ENCODE peak calls at places on chromosomes 5 and 9, in seven cellular contexts. V is fibroblast of the aortic adventitia; P is lung; W is bronchial epithelial cell; B is CD8-positive, alpha-beta T cell; N is cardiac fibroblast; Q is GM10248. S is an unnamed sample.

GRCh38 chr9:12906646-12907045 is 131.8 kb downstream of the LURAP1L start:
- DNase-seq in V (no peak), W (no peak), P (no peak), B (no peak), N (no peak), Q (no peak), S (no peak)

GRCh38 chr9:133421615-133422542 is at the start of gene ADAMTS13:
- DNase-seq in B (no peak), W (peak), V (no peak), N (peak), Q (peak), P (no peak), S (no peak)

GRCh38 chr9:137095664-137096517 is 9.1 kb downstream of the MAN1B1 start:
- DNase-seq in V (no peak), W (no peak), B (peak), Q (peak), P (no peak), N (no peak), S (peak)

GRCh38 chr5:159316519-159317383 is 13.5 kb downstream of the IL12B start:
- DNase-seq in N (peak), V (peak), B (peak), Q (peak), W (peak), P (no peak), S (no peak)

GRCh38 chr5:125117556-125117955 is 371.1 kb upstream of the ZNF608 start:
- DNase-seq in N (no peak), V (no peak), P (no peak), B (no peak), Q (no peak), W (no peak), S (no peak)

GRCh38 chr5:16894236-16895057 is 41.6 kb downstream of the MYO10 start:
- DNase-seq in N (peak), W (peak), B (no peak), Q (no peak), P (no peak), V (peak), S (no peak)

GRCh38 chr5:123389794-123390193 is 33.4 kb downstream of the CEP120 start:
- DNase-seq in Q (no peak), V (no peak), P (no peak), W (no peak), N (no peak), B (no peak), S (no peak)

GRCh38 chr5:91146905-91147600 is 236.1 kb downstream of the ARRDC3 start:
- DNase-seq in B (no peak), Q (no peak), V (no peak), W (peak), N (no peak), P (no peak), S (no peak)

GRCh38 chr5:82806513-82806912 is 270.7 kb downstream of the TMEM167A start:
- DNase-seq in P (no peak), N (peak), W (peak), V (peak), B (no peak), Q (no peak), S (no peak)

GRCh38 chr5:38872826-38873225 is 27.0 kb downstream of the OSMR start:
- DNase-seq in N (no peak), P (no peak), V (no peak), W (peak), B (no peak), Q (no peak), S (no peak)

GRCh38 chr9:123063172-123063508 is 29.7 kb downstream of the GPR21 start:
- DNase-seq in B (no peak), W (no peak), V (peak), P (no peak), N (peak), Q (no peak), S (no peak)

GRCh38 chr5:116763987-116764866 is 189.6 kb upstream of the SEMA6A start:
- DNase-seq in P (no peak), N (no peak), Q (peak), V (no peak), B (no peak), W (peak), S (no peak)

GRCh38 chr9:112969730-112970129 is 42.3 kb downstream of the ZNF883 start:
- DNase-seq in P (no peak), B (no peak), W (no peak), V (no peak), Q (no peak), N (no peak), S (no peak)

GRCh38 chr9:25654417-25654816 is 23.8 kb downstream of the TUSC1 start:
- DNase-seq in W (no peak), B (no peak), Q (no peak), P (no peak), N (no peak), V (no peak), S (no peak)

GRCh38 chr5:177430146-177430951 is 3.9 kb downstream of the GRK6 start:
- DNase-seq in N (no peak), P (no peak), B (no peak), V (no peak), Q (peak), W (peak), S (no peak)

GRCh38 chr9:124795881-124796415 is 19.0 kb downstream of the OLFML2A start:
- DNase-seq in V (no peak), B (no peak), N (peak), Q (no peak), P (no peak), W (no peak), S (no peak)

GRCh38 chr9:124797343-124798103 is 20.6 kb downstream of the OLFML2A start:
- DNase-seq in B (no peak), V (peak), Q (no peak), P (no peak), N (peak), W (no peak), S (no peak)

GRCh38 chr9:124792257-124792975 is 15.5 kb downstream of the OLFML2A start:
- DNase-seq in P (no peak), B (no peak), Q (no peak), N (no peak), W (no peak), V (no peak), S (no peak)

GRCh38 chr9:124792976-124793594 is 16.2 kb downstream of the OLFML2A start:
- DNase-seq in P (no peak), B (no peak), N (peak), Q (no peak), V (no peak), W (no peak), S (no peak)

DNA sequence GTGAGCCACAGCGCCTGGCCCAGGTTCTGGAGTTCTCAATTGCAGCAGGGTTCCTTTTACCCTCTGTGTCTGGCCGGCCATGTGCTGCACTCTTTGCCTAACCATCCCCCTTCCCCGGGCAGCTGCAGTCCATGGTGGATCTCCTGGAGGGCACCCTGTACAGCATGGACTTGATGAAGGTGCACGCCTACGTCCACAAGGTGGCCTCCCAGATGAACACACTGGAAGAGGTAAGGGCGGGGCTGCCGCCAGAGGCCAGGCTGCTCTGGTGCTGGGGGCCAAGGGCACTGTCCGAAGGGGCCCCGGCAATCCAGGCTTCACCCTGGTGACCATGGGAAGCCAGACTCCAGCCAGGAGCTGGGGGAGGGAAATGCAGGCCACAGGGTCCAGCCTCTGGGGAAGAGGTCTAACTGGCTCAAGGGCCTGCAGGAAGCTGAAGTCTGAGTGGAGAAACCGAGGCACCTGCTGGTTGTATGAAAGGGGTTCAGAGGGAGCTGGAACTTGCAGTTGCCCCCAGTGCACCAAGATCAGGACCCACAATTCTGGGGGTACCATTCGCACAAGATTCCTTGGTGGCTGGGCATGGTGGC is 18.1 kb downstream of the OLFML2A start:
- DNase-seq in Q (no peak), V (no peak), W (no peak), P (no peak), N (no peak), B (no peak), S (no peak)
- TF ChIP-seq CTCF in Q (no peak), V (no peak), W (peak), P (no peak), N (no peak), B (no peak), S (no peak)

GRCh38 chr5:75414241-75414640 is 77.2 kb downstream of the HMGCR start:
- DNase-seq in N (no peak), P (no peak), B (no peak), V (no peak), W (no peak), Q (no peak), S (no peak)

GRCh38 chr5:75412111-75412990 is 75.3 kb downstream of the HMGCR start:
- DNase-seq in V (peak), N (peak), P (no peak), Q (no peak), B (no peak), W (no peak), S (no peak)
- TF ChIP-seq CTCF in V (peak), N (peak), P (no peak), Q (no peak), B (no peak), W (no peak), S (no peak)

GRCh38 chr5:14141764-14142163 is 1.4 kb upstream of the TRIO start:
- DNase-seq in B (no peak), Q (no peak), P (no peak), V (no peak), N (no peak), W (no peak), S (no peak)

GRCh38 chr5:14143843-14144585 is 872 bp downstream of the TRIO start:
- DNase-seq in N (peak), Q (peak), V (peak), W (no peak), P (peak), B (peak), S (peak)

GRCh38 chr5:14142202-14142855 is 813 bp upstream of the TRIO start:
- DNase-seq in N (peak), W (no peak), Q (no peak), P (no peak), B (no peak), V (peak), S (no peak)

GRCh38 chr5:14143509-14143842 is 334 bp downstream of the TRIO start:
- DNase-seq in B (no peak), V (no peak), P (no peak), Q (no peak), W (no peak), N (no peak), S (no peak)

GRCh38 chr5:14142856-14143508 is at the start of gene TRIO:
- DNase-seq in N (peak), Q (peak), P (peak), V (peak), B (peak), W (peak), S (peak)
- TF ChIP-seq CTCF in N (peak), Q (peak), P (no peak), V (peak), B (peak), W (peak), S (no peak)

GRCh38 chr5:94968507-94969095 is 316.3 kb downstream of the MCTP1 start:
- DNase-seq in N (peak), B (no peak), P (no peak), Q (peak), V (peak), W (peak), S (no peak)

GRCh38 chr5:94967525-94967924 is 317.4 kb downstream of the MCTP1 start:
- DNase-seq in W (no peak), V (no peak), P (no peak), B (no peak), Q (no peak), N (no peak), S (no peak)

GRCh38 chr5:94972268-94972667 is 312.6 kb downstream of the MCTP1 start:
- DNase-seq in Q (no peak), V (no peak), P (no peak), N (no peak), B (no peak), W (no peak), S (no peak)

DNA sequence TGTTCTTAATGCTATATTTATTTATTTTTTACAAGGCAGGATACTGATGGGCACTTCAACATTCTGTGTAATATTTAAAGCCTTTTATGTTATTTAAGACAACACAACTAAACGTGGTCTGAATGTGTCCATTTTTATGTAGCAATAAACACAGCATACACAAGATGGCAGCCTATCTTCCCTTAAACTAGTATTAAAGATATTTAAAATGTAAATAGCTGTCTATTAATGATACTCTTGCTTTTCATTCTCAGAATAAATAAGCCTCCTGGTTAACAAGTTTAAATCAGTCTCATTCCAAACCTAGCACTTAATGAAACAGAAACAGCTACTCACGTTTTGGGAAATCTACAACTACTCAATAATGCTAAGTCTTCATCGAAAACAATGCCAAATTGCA is 315.7 kb downstream of the MCTP1 start:
- DNase-seq in N (peak), W (peak), Q (peak), V (peak), B (no peak), P (no peak), S (no peak)
- TF ChIP-seq CTCF in N (peak), W (peak), Q (peak), V (peak), B (no peak), P (no peak), S (no peak)

GRCh38 chr5:4905674-4906528 is 234.2 kb upstream of the ADAMTS16 start:
- DNase-seq in Q (no peak), V (peak), N (no peak), B (no peak), P (no peak), W (no peak), S (no peak)
- TF ChIP-seq CTCF in Q (no peak), V (no peak), N (no peak), B (no peak), P (no peak), W (no peak), S (no peak)